ENCODE peak calls at places on chromosomes 3 and 15, in five cellular contexts. L is CD4-positive, CD25-positive, alpha-beta regulatory T cell; P is Peyer's patch; O is GM23338; K is tibial artery. W is an unnamed sample. For H3K4me1, the result is how much of the 10 kb centered on the place peaks cover.

GRCh38 chr3:170644711-170645110 is 58.8 kb upstream of the SLC7A14 start:
- DNase-seq in P (no peak), L (no peak), K (no peak), O (no peak), W (no peak)

GRCh38 chr3:135860761-135861160 is 104.8 kb upstream of the PPP2R3A start:
- DNase-seq in K (no peak), O (no peak), P (no peak), L (no peak), W (no peak)

GRCh38 chr15:81575436-81576123 is 201.6 kb upstream of the TMC3 start:
- DNase-seq in K (no peak), P (no peak), L (no peak), O (peak), W (no peak)

GRCh38 chr15:69060041-69060481 is 45.6 kb downstream of the NOX5 start:
- DNase-seq in L (no peak), K (no peak), O (peak), P (no peak), W (no peak)

GRCh38 chr3:109177888-109178287 is 41.4 kb downstream of the C3orf85 start:
- DNase-seq in L (no peak), P (no peak), O (no peak), K (no peak), W (no peak)

GRCh38 chr3:198079771-198080520 is 119.9 kb downstream of the LMLN start:
- DNase-seq in O (peak), K (no peak), L (peak), P (peak), W (peak)

GRCh38 chr15:101206173-101206572 is 45.7 kb downstream of the CHSY1 start:
- DNase-seq in P (no peak), K (no peak), O (no peak), L (peak), W (peak)

GRCh38 chr3:16496408-16497222 is 16.9 kb downstream of the RFTN1 start:
- DNase-seq in L (no peak), P (no peak), K (no peak), O (no peak), W (no peak)

GRCh38 chr3:72892081-72892763 is 4.4 kb downstream of the GXYLT2 start:
- DNase-seq in P (no peak), O (no peak), K (no peak), L (no peak), W (no peak)

GRCh38 chr3:143167956-143168355 is 48.4 kb downstream of the CHST2 start:
- DNase-seq in O (no peak), L (no peak), P (no peak), K (no peak), W (no peak)

GRCh38 chr3:150765949-150766720 is 3.2 kb upstream of the SIAH2 start:
- DNase-seq in P (peak), O (peak), L (no peak), K (no peak), W (no peak)

GRCh38 chr3:141335531-141336042 is 32.7 kb upstream of the ZBTB38 start:
- DNase-seq in P (no peak), L (no peak), O (no peak), K (no peak), W (no peak)

GRCh38 chr3:74613060-74613459 is 1.4 kb downstream of the CNTN3 start:
- DNase-seq in P (no peak), L (no peak), O (no peak), K (no peak), W (no peak)

GRCh38 chr3:98600412-98601095 is 7.1 kb upstream of the CPOX start:
- DNase-seq in P (no peak), O (no peak), K (no peak), L (no peak), W (no peak)

GRCh38 chr3:142148871-142149860 is at the start of gene TFDP2:
- DNase-seq in K (peak), L (peak), O (peak), P (peak), W (peak)

GRCh38 chr15:30062881-30063280 is 19.9 kb upstream of the GOLGA8J start:
- DNase-seq in K (no peak), L (no peak), P (no peak), O (no peak), W (no peak)

GRCh38 chr15:44289352-44289790 is 852 bp downstream of the GOLM2 start:
- DNase-seq in L (no peak), P (no peak), K (no peak), O (no peak), W (no peak)

GRCh38 chr15:56839099-56839498 is 79.3 kb upstream of the TCF12 start:
- DNase-seq in L (peak), P (no peak), K (no peak), O (no peak), W (no peak)

GRCh38 chr3:73605388-73605787 is 19.4 kb downstream of the PDZRN3 start:
- DNase-seq in K (no peak), O (no peak), L (no peak), P (no peak), W (no peak)

GRCh38 chr3:37994639-37994972 is 4.0 kb downstream of the VILL start:
- DNase-seq in P (no peak), K (no peak), O (no peak), L (no peak), W (no peak)

GRCh38 chr3:173913397-173913796 is 515.9 kb downstream of the NLGN1 start:
- DNase-seq in K (no peak), O (no peak), P (no peak), L (no peak), W (no peak)

GRCh38 chr15:101023501-101024110 is 104.4 kb downstream of the LRRK1 start:
- DNase-seq in O (no peak), K (peak), P (peak), L (no peak), W (no peak)

GRCh38 chr15:68481321-68481720 is 49.4 kb upstream of the ITGA11 start:
- DNase-seq in K (no peak), P (no peak), O (no peak), L (no peak), W (no peak)

GRCh38 chr3:128133273-128133883 is 9.8 kb upstream of the RUVBL1 start:
- DNase-seq in P (no peak), O (peak), K (no peak), L (peak), W (peak)

GRCh38 chr15:100714034-100714748 is 111.8 kb downstream of the ASB7 start:
- DNase-seq in L (no peak), O (no peak), P (no peak), K (peak), W (no peak)

GRCh38 chr3:18715208-18715607 is 290.1 kb upstream of the SATB1 start:
- DNase-seq in L (no peak), P (no peak), O (no peak), K (no peak), W (no peak)

GRCh38 chr15:41285285-41285684 is 47.1 kb downstream of the OIP5 start:
- DNase-seq in K (no peak), L (peak), O (peak), P (no peak), W (no peak)
- H3K4me1 ChIP-seq in K (under half), L (half or more), O (under half), P (under half), W (under half)

DNA sequence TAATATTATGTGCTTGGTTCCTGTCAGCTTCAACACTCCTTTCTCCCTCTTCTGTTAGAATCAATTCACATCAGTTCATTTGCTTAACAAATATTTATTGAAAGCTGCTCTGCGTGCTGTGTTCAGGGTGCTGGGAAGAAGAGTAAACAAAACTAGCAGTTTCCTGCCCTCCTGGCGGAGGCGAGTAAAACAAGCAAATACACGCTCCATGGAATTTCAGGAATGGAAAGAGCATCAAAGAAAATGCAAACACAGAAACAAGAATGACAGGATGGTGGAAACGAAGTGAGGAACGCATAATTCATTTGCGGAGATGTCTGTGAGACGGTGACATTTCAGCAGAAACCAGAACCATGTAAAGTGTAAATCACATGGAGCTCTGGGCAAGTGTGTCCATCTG is 49.4 kb upstream of the SPTSSB start:
- DNase-seq in O (peak), L (no peak), K (no peak), P (no peak), W (no peak)
- H3K4me3 ChIP-seq in O (peak), L (no peak), K (no peak), P (no peak), W (no peak)

DNA sequence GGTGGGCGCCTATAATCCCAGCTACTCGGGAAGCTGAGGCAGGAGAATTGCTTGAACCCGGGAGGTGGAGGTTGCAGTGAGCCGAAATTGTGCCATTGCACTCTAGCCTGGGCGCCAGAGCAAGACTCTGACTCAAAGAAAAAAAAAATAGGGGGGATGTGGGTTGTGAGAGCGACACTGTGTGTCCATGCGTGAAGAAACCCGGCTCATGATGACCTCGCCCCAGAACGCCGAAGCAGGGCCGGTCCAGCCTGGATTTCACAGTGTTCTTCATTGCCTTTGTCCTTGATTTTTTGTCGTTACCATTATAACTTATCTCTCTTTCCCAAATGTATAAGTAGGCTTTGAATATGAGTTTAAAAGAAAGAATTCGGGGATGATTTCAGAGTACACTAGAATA is 128.7 kb downstream of the PGPEP1L start:
- DNase-seq in L (no peak), P (no peak), O (no peak), K (no peak), W (no peak)
- H3K4me1 ChIP-seq in L (under half), P (under half), O (under half), K (half or more), W (under half)

GRCh38 chr15:96321422-96322391 is 8.8 kb upstream of the NR2F2 start:
- DNase-seq in K (peak), O (peak), L (no peak), P (no peak), W (no peak)

GRCh38 chr15:96322401-96323249 is 7.9 kb upstream of the NR2F2 start:
- DNase-seq in P (no peak), K (peak), O (peak), L (no peak), W (no peak)

GRCh38 chr15:96323250-96324162 is 7.0 kb upstream of the NR2F2 start:
- DNase-seq in L (no peak), P (no peak), O (peak), K (no peak), W (no peak)

GRCh38 chr15:96324192-96324895 is 6.2 kb upstream of the NR2F2 start:
- DNase-seq in L (no peak), K (peak), P (no peak), O (no peak), W (no peak)

GRCh38 chr15:96320703-96321421 is 9.6 kb upstream of the NR2F2 start:
- DNase-seq in K (no peak), O (no peak), L (no peak), P (no peak), W (no peak)
- H3K4me3 ChIP-seq in K (peak), O (peak), L (no peak), P (peak), W (no peak)

DNA sequence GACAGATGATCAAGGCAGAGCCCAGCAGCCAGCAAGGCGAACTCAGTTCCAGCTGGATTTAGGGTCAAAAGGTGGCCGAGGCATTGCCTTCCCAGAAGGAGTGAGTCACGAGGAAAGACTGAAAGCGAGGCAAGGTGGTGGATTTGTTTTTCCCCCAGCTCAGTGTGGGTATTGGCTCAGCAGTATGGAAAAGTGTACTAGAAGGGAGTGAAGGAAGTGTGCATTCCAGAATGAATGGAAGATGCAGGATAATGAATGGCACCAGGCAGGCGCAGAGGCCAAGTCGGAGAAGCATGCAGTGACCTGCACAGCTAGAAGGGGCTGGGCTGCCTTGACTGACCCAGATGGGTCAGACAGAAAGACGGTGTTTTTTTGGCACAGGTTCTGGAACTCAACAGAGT is 46.3 kb downstream of the FOXP1 start:
- DNase-seq in K (peak), P (no peak), O (no peak), L (no peak), W (no peak)
- H3K4me1 ChIP-seq in K (under half), P (under half), O (under half), L (under half), W (under half)

GRCh38 chr15:40106203-40107161 is 2.2 kb downstream of the BMF start:
- DNase-seq in O (peak), P (peak), L (peak), K (peak), W (peak)
- H3K4me3 ChIP-seq in O (peak), P (peak), L (peak), K (no peak), W (no peak)

GRCh38 chr3:61667417-61668213 is 106.2 kb downstream of the PTPRG start:
- DNase-seq in K (no peak), L (no peak), P (no peak), O (no peak), W (no peak)
- H3K4me1 ChIP-seq in K (under half), L (under half), P (under half), O (half or more), W (under half)

GRCh38 chr3:119703900-119704531 is 1.2 kb downstream of the CFAP91 start:
- DNase-seq in O (no peak), L (no peak), P (no peak), K (no peak), W (no peak)
- H3K4me3 ChIP-seq in O (peak), L (no peak), P (no peak), K (peak), W (no peak)

DNA sequence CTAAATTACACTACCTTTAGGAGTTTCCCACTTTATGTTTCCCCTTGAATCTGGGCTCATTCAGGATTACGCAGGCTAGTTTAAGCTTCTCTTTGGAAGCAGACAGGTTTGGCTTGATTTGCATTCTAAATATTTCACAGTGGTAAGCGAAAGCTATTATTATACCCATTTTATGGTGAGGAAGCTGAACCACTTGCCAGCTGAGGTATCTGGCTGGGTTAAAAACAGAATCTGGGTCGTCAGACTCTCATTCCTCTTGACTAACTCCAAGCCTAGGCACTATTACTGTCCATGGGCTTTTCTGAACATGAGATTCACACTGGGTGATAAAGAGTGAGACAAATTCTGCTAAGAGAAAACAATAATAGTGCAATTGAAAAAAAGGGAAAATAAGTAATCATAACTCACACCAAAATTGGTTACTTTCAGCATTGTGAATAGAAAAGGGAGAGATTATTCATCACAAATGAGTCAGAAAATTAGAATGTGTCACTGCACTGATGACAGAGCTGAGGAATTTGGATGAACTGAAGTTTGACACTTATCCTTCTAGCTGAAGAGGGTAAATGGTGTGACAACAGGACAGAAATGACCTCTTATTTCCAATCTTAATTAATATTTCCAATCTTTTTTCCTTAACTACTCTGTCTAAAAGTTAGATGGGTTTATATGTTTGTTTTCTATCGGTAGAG is 211.3 kb downstream of the TIGIT start:
- DNase-seq in O (no peak), P (no peak), L (no peak), K (no peak), W (no peak)
- H3K4me1 ChIP-seq in O (under half), P (under half), L (under half), K (under half), W (under half)